ENCODE peak calls at places on chromosomes 7 and 10, in four cellular contexts. V is H9, T is IMR-90, N is H1. I is an unnamed sample.

GRCh38 chr10:47331954-47332353 is 9.7 kb downstream of the GDF2 start:
- DNase-seq in V (no peak), T (no peak), N (no peak), I (no peak)

GRCh38 chr7:91569702-91570457 is 305.6 kb downstream of the FZD1 start:
- DNase-seq in V (no peak), T (no peak), N (no peak), I (no peak)

GRCh38 chr7:133820584-133820983 is 306.6 kb upstream of the LRGUK start:
- DNase-seq in T (no peak), N (no peak), V (no peak), I (no peak)

GRCh38 chr7:111486472-111487142 is 75.7 kb downstream of the IMMP2L start:
- DNase-seq in N (no peak), T (peak; percentile 67), V (no peak), I (peak; percentile 35)

GRCh38 chr7:2553831-2554581 is 1.3 kb downstream of the BRAT1 start:
- DNase-seq in N (no peak), T (no peak), V (no peak), I (no peak)

GRCh38 chr7:98571006-98571405 is 46.1 kb upstream of the NPTX2 start:
- DNase-seq in T (no peak), N (no peak), V (no peak), I (peak; percentile 21)

GRCh38 chr7:45028138-45028919 is 28.3 kb downstream of the CCM2 start:
- DNase-seq in V (no peak), N (no peak), T (no peak), I (no peak)

GRCh38 chr7:45892407-45893035 is 4.2 kb downstream of the IGFBP1 start:
- DNase-seq in V (no peak), N (no peak), T (no peak), I (no peak)

GRCh38 chr10:72250666-72251065 is 23.1 kb upstream of the DDIT4 start:
- DNase-seq in T (peak; percentile 82), V (no peak), N (no peak), I (no peak)

GRCh38 chr10:23693398-23693797 is 254.5 kb downstream of the OTUD1 start:
- DNase-seq in N (no peak), T (no peak), V (peak; percentile 76), I (peak; percentile 65)

GRCh38 chr7:26987338-26987737 is 108.5 kb downstream of the HOXA1 start:
- DNase-seq in T (no peak), V (no peak), N (no peak), I (no peak)

GRCh38 chr7:122626785-122627184 is 72.1 kb downstream of the RNF133 start:
- DNase-seq in T (no peak), V (no peak), N (no peak), I (no peak)

GRCh38 chr7:131015131-131015954 is 281.3 kb upstream of the KLF14 start:
- DNase-seq in T (peak; percentile 73), N (no peak), V (no peak), I (peak; percentile 49)

GRCh38 chr7:131012477-131013031 is 278.5 kb upstream of the KLF14 start:
- DNase-seq in T (no peak), V (no peak), N (no peak), I (no peak)

GRCh38 chr7:131011437-131011752 is 277.4 kb upstream of the KLF14 start:
- DNase-seq in N (no peak), T (no peak), V (no peak), I (no peak)

GRCh38 chr7:131011976-131012375 is 278.0 kb upstream of the KLF14 start:
- DNase-seq in T (peak; percentile 89), N (no peak), V (no peak), I (no peak)

DNA sequence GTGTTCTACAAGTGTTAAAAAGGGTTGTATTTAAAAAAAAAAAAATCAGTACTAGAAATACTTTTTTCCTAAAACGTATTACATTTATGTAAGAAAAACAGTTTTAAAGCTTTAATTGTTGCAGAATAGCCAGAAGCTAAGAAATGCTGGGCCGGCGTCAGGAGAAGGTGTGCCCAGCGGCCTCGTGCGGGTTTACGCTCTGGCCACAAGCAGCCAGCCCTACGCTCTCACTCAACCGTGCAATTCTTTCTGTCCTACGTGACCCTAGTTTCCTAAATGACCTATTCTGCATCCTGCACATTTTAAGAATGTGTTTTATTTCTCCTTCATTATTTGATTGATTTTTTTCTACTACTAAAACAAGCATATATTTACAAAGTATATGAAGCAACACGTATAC is 279.7 kb upstream of the KLF14 start:
- DNase-seq in N (no peak), T (no peak), V (no peak), I (no peak)
- H3K4me1 ChIP-seq in N (peaks cover 2% of the 10 kb centered on the region), T (peaks cover 33% of the 10 kb centered on the region), V (peaks cover 3% of the 10 kb centered on the region), I (peaks cover 2% of the 10 kb centered on the region)

GRCh38 chr10:25388188-25388861 is 213.5 kb downstream of the GPR158 start:
- DNase-seq in T (no peak), N (no peak), V (no peak), I (no peak)

GRCh38 chr10:25388862-25389206 is 214.0 kb downstream of the GPR158 start:
- DNase-seq in N (no peak), V (no peak), T (no peak), I (no peak)

GRCh38 chr10:25392132-25392531 is 217.3 kb downstream of the GPR158 start:
- DNase-seq in V (no peak), N (no peak), T (no peak), I (no peak)

GRCh38 chr10:25393621-25394020 is 218.8 kb downstream of the GPR158 start:
- DNase-seq in V (no peak), T (no peak), N (no peak), I (no peak)

DNA sequence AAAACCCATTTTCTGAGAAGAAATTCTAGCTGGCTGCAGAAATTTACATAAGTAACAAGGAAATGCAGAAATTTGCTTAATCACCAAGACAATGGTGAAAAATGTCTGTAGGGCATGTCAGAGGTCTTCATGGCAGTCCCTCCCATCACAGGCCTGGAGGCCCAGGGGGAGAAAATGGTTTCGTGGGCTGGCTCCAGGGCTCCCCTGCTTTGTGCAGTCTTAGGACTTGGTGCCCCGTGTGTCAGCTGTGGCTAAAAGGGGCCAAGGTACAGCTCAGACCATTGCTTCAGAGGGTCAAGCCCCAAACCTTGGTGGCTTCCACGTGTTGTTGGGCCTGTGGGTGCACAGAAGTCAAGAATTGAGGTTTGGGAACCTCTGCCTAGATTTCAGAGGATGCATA is 215.9 kb downstream of the GPR158 start:
- DNase-seq in N (no peak), T (no peak), V (no peak), I (peak; percentile 18)
- H3K18ac ChIP-seq in N (no peak overlapping the region), T (no peak overlapping the region), V (no peak overlapping the region), I (no peak overlapping the region)

GRCh38 chr7:142935941-142936565 is 2.5 kb upstream of the TRPV5 start:
- DNase-seq in N (no peak), T (no peak), V (no peak), I (no peak)
- H3K56ac ChIP-seq in N (no peak overlapping the region), T (no peak overlapping the region), V (no peak overlapping the region), I (no peak overlapping the region)

DNA sequence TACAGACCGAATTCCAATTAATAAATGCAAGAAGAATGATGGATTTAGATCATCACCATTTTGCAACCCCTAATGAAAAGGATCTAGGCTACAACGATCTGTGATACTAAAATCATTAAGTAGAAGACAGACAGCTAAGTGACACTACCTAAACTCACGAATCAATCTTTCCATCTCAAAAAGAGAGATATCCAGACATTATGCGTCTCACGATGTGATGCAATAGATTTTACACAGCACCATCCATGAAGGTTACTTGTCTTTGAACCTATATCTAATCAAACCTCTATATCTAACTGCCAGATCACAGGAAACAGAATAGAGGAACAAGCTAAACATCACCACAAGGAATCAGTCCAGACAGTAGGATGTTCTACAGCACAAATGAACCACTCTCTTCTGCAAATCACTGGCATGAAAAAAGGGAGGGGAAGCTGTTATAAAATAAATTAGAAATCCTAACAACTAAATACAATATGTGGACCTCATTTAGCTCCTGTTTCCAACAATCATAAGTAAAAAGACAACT is 4.1 kb downstream of the RAPGEF5 start:
- DNase-seq in V (no peak), T (no peak), N (no peak), I (no peak)
- H3K4me1 ChIP-seq in V (peaks cover 8% of the 10 kb centered on the region), T (no peaks in the 10 kb centered on the region), N (peaks cover 17% of the 10 kb centered on the region), I (peaks cover 5% of the 10 kb centered on the region)

GRCh38 chr7:1087462-1087809 is 477 bp upstream of the GPER1 start:
- DNase-seq in V (no peak), T (peak; percentile 44), N (no peak), I (no peak)
- H3K18ac ChIP-seq in V (no peak overlapping the region), T (no peak overlapping the region), N (no peak overlapping the region), I (no peak overlapping the region)

DNA sequence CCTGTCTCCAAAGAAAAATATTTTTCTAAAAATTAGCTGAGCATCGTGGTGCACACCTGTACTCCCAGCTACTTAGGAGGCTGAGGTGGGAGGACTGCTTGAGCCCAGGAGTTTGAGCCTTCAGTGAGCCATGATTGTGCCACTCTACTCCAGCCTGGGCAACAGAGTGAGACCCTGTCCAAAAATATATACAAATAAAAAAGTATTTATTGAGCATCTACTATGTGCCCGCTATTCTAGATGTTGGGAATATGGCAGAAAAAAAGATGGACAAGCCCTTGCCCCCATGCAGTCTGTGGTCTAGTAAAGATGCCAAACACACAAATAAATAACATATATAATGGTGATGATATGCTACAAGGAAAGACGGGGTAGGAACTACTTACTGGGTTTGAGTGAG is 4.3 kb upstream of the STX1A start:
- DNase-seq in V (no peak), T (no peak), N (no peak), I (no peak)
- H3K56ac ChIP-seq in V (no peak overlapping the region), T (no peak overlapping the region), N (no peak overlapping the region), I (no peak overlapping the region)